ENCODE peak calls at places on chromosomes 13 and 19, in four cellular contexts. P is ascending aorta, N is AG04450, I is right lobe of liver. J is an unnamed sample.

GRCh38 chr13:111385182-111385857 is 64.9 kb downstream of the TEX29 start:
- DNase-seq in P (peak), I (peak), N (no peak), J (peak)

GRCh38 chr13:77952737-77953136 is 34.1 kb upstream of the EDNRB start:
- DNase-seq in P (no peak), I (no peak), N (no peak), J (no peak)

GRCh38 chr13:76387561-76387960 is 498.6 kb downstream of the KCTD12 start:
- DNase-seq in N (no peak), P (no peak), I (no peak), J (no peak)

GRCh38 chr13:98141938-98142426 is 912 bp upstream of the FARP1 start:
- DNase-seq in N (no peak), P (no peak), I (peak), J (no peak)

GRCh38 chr13:106310450-106310849 is 225.0 kb downstream of the EFNB2 start:
- DNase-seq in I (no peak), P (no peak), N (no peak), J (no peak)

GRCh38 chr13:93230466-93230865 is 3.9 kb downstream of the GPC6 start:
- DNase-seq in I (no peak), N (no peak), P (no peak), J (no peak)

GRCh38 chr13:55483626-55484158 is 1657.0 kb upstream of the PRR20A start:
- DNase-seq in P (no peak), N (no peak), I (no peak), J (no peak)

GRCh38 chr19:29172302-29172701 is 40.6 kb downstream of the UQCRFS1 start:
- DNase-seq in P (no peak), N (no peak), I (no peak), J (no peak)

GRCh38 chr13:33817843-33818661 is at the start of gene RFC3:
- DNase-seq in N (peak), I (peak), P (peak), J (peak)

GRCh38 chr19:4369109-4369887 is 25.9 kb downstream of the MPND start:
- DNase-seq in I (peak), N (no peak), P (no peak), J (peak)

GRCh38 chr19:39915848-39916215 is 18.6 kb downstream of the FCGBP start:
- DNase-seq in N (no peak), I (no peak), P (no peak), J (no peak)

GRCh38 chr19:15315101-15315500 is 17.2 kb downstream of the BRD4 start:
- DNase-seq in I (no peak), P (no peak), N (no peak), J (no peak)

GRCh38 chr13:55432814-55433213 is 1707.9 kb upstream of the PRR20A start:
- DNase-seq in I (no peak), P (no peak), N (no peak), J (no peak)

GRCh38 chr13:111429064-111429558 is 108.7 kb downstream of the TEX29 start:
- DNase-seq in P (no peak), N (no peak), I (peak), J (peak)

GRCh38 chr13:51688937-51689336 is 104.7 kb downstream of the WDFY2 start:
- DNase-seq in N (no peak), P (no peak), I (no peak), J (no peak)

GRCh38 chr19:45668342-45668871 is 386 bp downstream of the GIPR start:
- DNase-seq in P (no peak), I (no peak), N (no peak), J (no peak)

GRCh38 chr13:27619711-27620376 is 485 bp downstream of the LNX2 start:
- DNase-seq in I (peak), N (no peak), P (peak), J (no peak)

GRCh38 chr13:34037636-34038325 is 219.8 kb downstream of the RFC3 start:
- DNase-seq in P (no peak), I (no peak), N (no peak), J (no peak)

GRCh38 chr13:60720590-60720989 is 323.6 kb downstream of the TDRD3 start:
- DNase-seq in I (no peak), P (no peak), N (no peak), J (no peak)

GRCh38 chr19:48614436-48615144 is at the start of gene FAM83E:
- DNase-seq in P (no peak), N (no peak), I (no peak), J (no peak)

GRCh38 chr19:15421726-15422260 is 3.0 kb upstream of the AKAP8L start:
- DNase-seq in N (no peak), I (peak), P (no peak), J (no peak)

GRCh38 chr13:36054041-36054440 is 77.1 kb downstream of the DCLK1 start:
- DNase-seq in P (no peak), I (no peak), N (no peak), J (no peak)

GRCh38 chr19:34120846-34121639 is 51.3 kb upstream of the LSM14A start:
- DNase-seq in P (no peak), I (no peak), N (peak), J (peak)

GRCh38 chr13:73984949-73985691 is 149.1 kb downstream of the KLF12 start:
- DNase-seq in I (no peak), P (no peak), N (no peak), J (peak)

GRCh38 chr13:24631922-24632321 is 48.3 kb upstream of the ATP12A start:
- DNase-seq in N (no peak), P (no peak), I (no peak), J (no peak)

GRCh38 chr13:38943231-38943630 is 47.4 kb downstream of the STOML3 start:
- DNase-seq in I (no peak), N (no peak), P (no peak), J (no peak)

GRCh38 chr19:16001481-16002312 is 52.9 kb downstream of the OR10H4 start:
- DNase-seq in N (peak), I (no peak), P (peak), J (peak)

GRCh38 chr19:15195987-15196682 is 4.7 kb downstream of the NOTCH3 start:
- DNase-seq in N (no peak), I (no peak), P (peak), J (no peak)

GRCh38 chr13:43036386-43037220 is 13.2 kb downstream of the DNAJC15 start:
- DNase-seq in P (no peak), I (no peak), N (no peak), J (no peak)

GRCh38 chr19:38404858-38405257 is 2.0 kb downstream of the FAM98C start:
- DNase-seq in N (no peak), I (no peak), P (no peak), J (no peak)

GRCh38 chr13:70817571-70817970 is 709.3 kb upstream of the KLHL1 start:
- DNase-seq in N (no peak), I (no peak), P (no peak), J (no peak)

GRCh38 chr13:85772379-85772778 is 26.8 kb downstream of the SLITRK6 start:
- DNase-seq in N (no peak), I (no peak), P (no peak), J (no peak)

GRCh38 chr13:40519637-40520036 is 146.8 kb downstream of the FOXO1 start:
- DNase-seq in N (no peak), P (no peak), I (no peak), J (no peak)

GRCh38 chr19:33497778-33498175 is 23.8 kb downstream of the PEPD start:
- DNase-seq in N (no peak), I (no peak), P (no peak), J (no peak)

GRCh38 chr13:43428545-43429287 is 358.1 kb downstream of the ENOX1 start:
- DNase-seq in I (no peak), P (no peak), N (no peak), J (no peak)

GRCh38 chr13:24923305-24923640 is 159.3 kb downstream of the RNF17 start:
- DNase-seq in I (no peak), N (peak), P (no peak), J (no peak)

GRCh38 chr13:47337781-47338507 is 441.1 kb upstream of the HTR2A start:
- DNase-seq in N (peak), P (no peak), I (no peak), J (no peak)

GRCh38 chr19:10286803-10287737 is at the start of gene ICAM4:
- DNase-seq in N (no peak), P (no peak), I (peak), J (peak)

GRCh38 chr19:13399746-13400145 is 106.5 kb downstream of the CACNA1A start:
- DNase-seq in N (no peak), I (no peak), P (no peak), J (no peak)
- H3K4me3 ChIP-seq in N (no peak), I (no peak), P (no peak), J (no peak)

GRCh38 chr19:3133793-3134116 is 2.1 kb upstream of the GNA15 start:
- DNase-seq in N (no peak), I (no peak), P (no peak), J (no peak)

GRCh38 chr19:3137139-3137538 is 1.3 kb downstream of the GNA15 start:
- DNase-seq in P (no peak), I (no peak), N (no peak), J (no peak)

GRCh38 chr19:3136684-3137055 is 837 bp downstream of the GNA15 start:
- DNase-seq in I (no peak), P (no peak), N (no peak), J (no peak)

GRCh38 chr19:3138268-3138667 is 2.4 kb downstream of the GNA15 start:
- DNase-seq in N (no peak), I (no peak), P (no peak), J (no peak)

GRCh38 chr19:3135961-3136683 is at the start of gene GNA15:
- DNase-seq in N (no peak), I (no peak), P (no peak), J (peak)
- H3K4me3 ChIP-seq in N (no peak), I (peak), P (peak), J (peak)

GRCh38 chr19:55370305-55370988 is at the start of gene IL11:
- DNase-seq in I (no peak), P (no peak), N (no peak), J (no peak)
- H3K4me3 ChIP-seq in I (no peak), P (peak), N (peak), J (no peak)

DNA sequence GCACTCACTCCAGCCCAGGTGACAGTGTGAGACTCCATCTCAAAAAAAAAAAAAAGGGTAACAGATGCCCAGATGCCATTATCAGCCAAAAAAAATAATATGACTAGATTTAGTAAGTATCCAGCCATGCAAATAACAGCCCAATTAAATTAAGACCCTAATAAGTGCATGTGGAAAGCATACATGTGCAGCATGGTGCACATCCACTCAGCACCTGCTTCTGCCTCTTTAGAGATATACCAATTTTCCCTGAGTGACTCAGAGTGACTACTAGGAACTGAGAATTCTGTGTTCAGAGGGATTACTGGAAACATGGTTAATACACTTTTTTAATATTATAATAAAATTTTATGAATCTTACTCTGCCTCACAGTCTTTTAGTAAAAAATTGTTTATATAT is 29.8 kb upstream of the ZNF675 start:
- DNase-seq in I (no peak), P (no peak), N (no peak), J (no peak)
- H3K4me3 ChIP-seq in I (no peak), P (no peak), N (no peak), J (no peak)

GRCh38 chr19:55550321-55550650 is 4.9 kb upstream of the SBK3 start:
- DNase-seq in N (no peak), I (no peak), P (no peak), J (no peak)
- H3K4me3 ChIP-seq in N (no peak), I (no peak), P (no peak), J (no peak)

DNA sequence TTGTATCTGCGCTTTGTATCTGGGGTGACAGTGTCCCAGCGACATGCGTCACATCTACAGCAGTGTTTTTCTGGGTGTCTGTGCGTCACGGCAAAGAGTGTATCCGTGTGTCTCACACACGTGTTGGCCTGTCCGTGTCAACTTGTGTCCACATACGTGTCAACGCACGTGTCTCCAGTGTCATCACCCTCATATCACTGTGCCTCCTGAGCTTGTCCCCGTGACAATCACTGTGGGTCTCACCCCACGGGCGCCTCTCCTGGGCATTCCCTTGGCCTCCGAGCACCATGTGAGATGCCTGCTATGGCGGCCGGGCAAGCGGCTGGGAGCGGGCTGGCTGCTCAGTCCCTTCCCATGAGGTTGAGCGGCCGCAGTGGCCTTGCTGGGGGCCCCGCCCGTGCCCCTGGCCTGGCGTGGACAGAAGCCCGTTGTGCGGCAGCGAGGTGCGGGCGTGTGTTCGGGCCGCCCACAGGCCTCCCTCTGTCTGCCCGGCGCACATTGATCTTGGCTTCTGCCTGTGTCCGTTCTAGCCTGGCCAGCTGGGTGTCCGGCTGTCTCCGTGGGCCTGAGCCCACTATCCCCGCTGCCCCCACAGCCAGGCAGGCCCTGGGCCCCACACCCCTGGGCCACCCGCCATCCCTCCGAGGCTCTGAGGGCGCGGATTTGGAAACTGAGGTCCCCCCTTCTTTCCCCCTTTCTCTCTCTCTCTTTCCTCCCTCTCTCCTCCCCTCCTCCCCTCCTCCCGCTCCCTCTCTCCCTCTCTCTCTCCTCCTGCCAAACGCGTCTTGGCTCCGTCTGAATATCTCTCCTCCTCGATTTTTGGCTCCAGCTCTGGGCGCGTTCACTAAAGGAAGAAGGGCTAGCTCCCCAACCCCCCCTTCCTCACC is 6.5 kb downstream of the NFIX start:
- DNase-seq in N (no peak), I (peak), P (peak), J (no peak)
- H3K4me3 ChIP-seq in N (peak), I (peak), P (peak), J (no peak)

GRCh38 chr19:708154-709141 is at the start of gene PALM:
- DNase-seq in I (no peak), P (no peak), N (no peak), J (no peak)

GRCh38 chr19:711224-711623 is 2.5 kb downstream of the PALM start:
- DNase-seq in N (no peak), I (no peak), P (no peak), J (no peak)

GRCh38 chr19:709196-709964 is 645 bp downstream of the PALM start:
- DNase-seq in N (no peak), I (no peak), P (no peak), J (no peak)

GRCh38 chr19:710767-711166 is 2.0 kb downstream of the PALM start:
- DNase-seq in I (no peak), N (no peak), P (no peak), J (no peak)

DNA sequence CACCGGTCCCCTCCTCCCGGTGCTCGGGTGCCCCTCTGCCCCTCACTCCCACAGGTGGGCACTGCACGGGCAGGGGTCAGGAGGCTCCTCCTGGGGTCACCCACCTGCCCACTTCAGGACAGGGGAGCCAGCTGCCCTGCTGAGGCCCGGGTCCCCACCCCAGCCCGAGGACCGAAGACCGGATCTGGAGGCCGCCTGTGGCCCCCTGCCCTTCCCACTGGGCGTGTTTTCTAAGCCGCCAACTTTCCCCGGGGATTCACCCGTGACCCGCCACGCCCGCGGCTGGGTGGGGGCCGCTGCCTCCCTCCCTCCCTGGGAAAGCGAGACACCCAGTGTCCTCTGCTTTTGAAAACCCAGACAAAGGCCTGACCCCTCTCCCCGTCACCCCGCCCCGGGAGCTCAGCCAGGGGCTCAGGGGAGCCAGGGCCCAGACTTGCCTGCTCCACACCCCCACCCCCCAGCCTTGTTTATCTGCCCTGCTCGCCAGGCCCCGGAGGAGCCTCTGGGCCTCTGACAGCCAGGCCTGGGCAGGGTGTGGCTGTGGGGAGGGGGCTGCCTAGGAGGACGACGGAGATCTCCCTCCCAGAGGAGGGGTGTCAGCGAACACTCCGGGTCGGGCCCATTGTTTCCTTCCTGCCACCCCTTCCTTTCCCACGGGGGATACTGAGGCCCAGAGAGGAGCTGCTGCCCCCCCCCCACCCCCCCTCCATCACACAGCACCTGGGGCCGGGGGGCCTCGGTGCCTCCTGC is 1.4 kb downstream of the PALM start:
- DNase-seq in N (no peak), P (no peak), I (no peak), J (no peak)
- H3K4me3 ChIP-seq in N (peak), P (peak), I (peak), J (no peak)

J was measured in Jurkat, Clone E6-1.